ENCODE peak calls at places on chromosomes 7 and 10, in four cellular contexts. K is NCI-H1436, I is prostate gland, G is pancreas. H is an unnamed sample.

GRCh38 chr7:98202367-98203195 is 8.7 kb upstream of the BHLHA15 start:
- DNase-seq in G (no peak), K (no peak), I (no peak), H (no peak)

GRCh38 chr10:110408203-110408871 is 89.4 kb upstream of the DUSP5 start:
- DNase-seq in K (no peak), G (no peak), I (no peak), H (no peak)

GRCh38 chr7:2199956-2200583 is 32.7 kb downstream of the MAD1L1 start:
- DNase-seq in G (no peak), I (no peak), K (no peak), H (no peak)

GRCh38 chr7:34312624-34313023 is 345.4 kb upstream of the NPSR1 start:
- DNase-seq in I (no peak), G (no peak), K (no peak), H (no peak)

GRCh38 chr10:115417585-115418265 is 324.6 kb downstream of the ATRNL1 start:
- DNase-seq in K (peak), I (peak), G (peak), H (no peak)

GRCh38 chr7:89335490-89335889 is 540.0 kb upstream of the TEX47 start:
- DNase-seq in I (no peak), K (no peak), G (no peak), H (no peak)

GRCh38 chr7:75971961-75972763 is 22.2 kb downstream of the TMEM120A start:
- DNase-seq in G (no peak), I (no peak), K (no peak), H (no peak)

GRCh38 chr10:28449382-28449781 is 83.5 kb upstream of the WAC start:
- DNase-seq in G (no peak), K (no peak), I (no peak), H (no peak)

GRCh38 chr10:62610649-62611229 is 193.8 kb upstream of the ADO start:
- DNase-seq in I (no peak), K (peak), G (no peak), H (peak)

GRCh38 chr7:70710011-70710480 is 421.9 kb upstream of the GALNT17 start:
- DNase-seq in I (peak), G (no peak), K (no peak), H (no peak)